ENCODE peak calls at places on chromosomes 16 and 17, in seven cellular contexts. Q, L, N, S, R, U and X are unnamed samples.
A peak's percentile ranks its signal among the peaks of the same experiment; 100 is the strongest.

GRCh38 chr17:48131216-48131824 is 23.8 kb downstream of the SNX11 start:
- DNase-seq in L (peak; percentile 35), U (peak; percentile 32), R (peak; percentile 59), S (no peak), Q (peak; percentile 85), N (no peak), X (no peak)

GRCh38 chr17:72677714-72678390 is 414.6 kb downstream of the SLC39A11 start:
- DNase-seq in Q (no peak), L (no peak), R (no peak), U (no peak), N (no peak), S (no peak), X (no peak)

GRCh38 chr16:7374614-7375174 is 42.0 kb downstream of the RBFOX1 start:
- DNase-seq in R (no peak), Q (no peak), S (no peak), L (no peak), N (no peak), U (no peak), X (no peak)

GRCh38 chr16:30896890-30897730 is 696 bp downstream of the CTF1 start:
- DNase-seq in R (peak; percentile 59), U (peak; percentile 71), L (peak; percentile 64), N (no peak), S (peak; percentile 39), Q (peak; percentile 90), X (peak; percentile 95)

GRCh38 chr16:58046936-58047335 is 21.4 kb downstream of the MMP15 start:
- DNase-seq in R (no peak), L (no peak), U (no peak), N (no peak), S (no peak), Q (no peak), X (no peak)

GRCh38 chr17:55187371-55187770 is 77.4 kb upstream of the HLF start:
- DNase-seq in Q (no peak), R (no peak), U (no peak), S (no peak), N (no peak), L (no peak), X (no peak)

GRCh38 chr17:81685108-81685507 is 1.3 kb downstream of the HGS start:
- DNase-seq in R (no peak), N (no peak), S (no peak), Q (no peak), U (no peak), L (no peak), X (no peak)

GRCh38 chr16:28179354-28179753 is 32.4 kb downstream of the XPO6 start:
- DNase-seq in U (no peak), N (no peak), L (no peak), S (no peak), Q (no peak), R (no peak), X (no peak)

GRCh38 chr17:45316271-45317112 is at the start of gene MAP3K14:
- DNase-seq in S (no peak), R (peak; percentile 52), L (peak; percentile 46), N (peak; percentile 58), Q (peak; percentile 81), U (peak; percentile 56), X (peak; percentile 97)

GRCh38 chr16:57479422-57480126 is 6.7 kb downstream of the DOK4 start:
- DNase-seq in Q (no peak), L (no peak), R (peak; percentile 51), U (no peak), N (no peak), S (peak; percentile 12), X (peak; percentile 74)

GRCh38 chr17:57662644-57663308 is 82.3 kb downstream of the CCDC182 start:
- DNase-seq in L (no peak), Q (peak; percentile 97), S (peak; percentile 81), N (no peak), R (peak; percentile 95), U (peak; percentile 26), X (peak; percentile 84)

GRCh38 chr16:15811416-15811777 is 45.4 kb downstream of the MYH11 start:
- DNase-seq in N (no peak), S (no peak), Q (no peak), L (no peak), U (no peak), R (no peak), X (peak; percentile 22)

GRCh38 chr17:7336240-7337175 is at the start of gene ACAP1:
- DNase-seq in S (no peak), Q (no peak), L (peak; percentile 65), R (peak; percentile 16), U (peak; percentile 79), N (no peak), X (peak; percentile 97)

GRCh38 chr16:67966549-67967182 is 1.8 kb downstream of the SLC12A4 start:
- DNase-seq in U (no peak), L (no peak), N (no peak), S (no peak), R (peak; percentile 32), Q (no peak), X (peak; percentile 71)

GRCh38 chr17:74748529-74749261 is at the start of gene NHERF1:
- DNase-seq in L (peak; percentile 90), R (peak; percentile 27), Q (peak; percentile 98), U (peak; percentile 90), S (no peak), N (peak; percentile 90), X (peak; percentile 99)

GRCh38 chr16:87582221-87582965 is 19.9 kb upstream of the JPH3 start:
- DNase-seq in S (no peak), L (no peak), R (no peak), Q (peak; percentile 20), U (no peak), N (no peak), X (peak; percentile 68)

GRCh38 chr17:72592242-72592966 is 471.6 kb downstream of the SOX9 start:
- DNase-seq in S (peak; percentile 65), R (peak; percentile 52), N (no peak), L (peak; percentile 54), Q (peak; percentile 74), U (peak; percentile 20), X (no peak)

GRCh38 chr17:79842656-79843474 is 3.6 kb upstream of the CBX4 start:
- DNase-seq in U (peak; percentile 12), S (no peak), R (peak; percentile 25), N (peak; percentile 21), Q (no peak), L (no peak), X (no peak)

GRCh38 chr16:11354733-11355574 is 9.7 kb downstream of the RMI2 start:
- DNase-seq in R (peak; percentile 16), L (peak; percentile 25), U (peak; percentile 51), N (peak; percentile 39), Q (no peak), S (no peak), X (peak; percentile 88)

GRCh38 chr16:86086471-86086870 is 187.5 kb downstream of the IRF8 start:
- DNase-seq in L (no peak), U (no peak), N (no peak), R (no peak), S (no peak), Q (no peak), X (peak; percentile 12)

GRCh38 chr16:50997679-50998078 is 153.4 kb downstream of the SALL1 start:
- DNase-seq in L (no peak), Q (no peak), U (no peak), R (no peak), S (no peak), N (no peak), X (no peak)

GRCh38 chr17:39485555-39485954 is 24.3 kb downstream of the CDK12 start:
- DNase-seq in Q (peak; percentile 61), R (no peak), U (no peak), S (no peak), N (no peak), L (no peak), X (no peak)

GRCh38 chr17:63841350-63842172 is 924 bp downstream of the SMARCD2 start:
- DNase-seq in R (no peak), S (no peak), L (no peak), N (no peak), Q (no peak), U (no peak), X (peak; percentile 88)

GRCh38 chr16:88783391-88784073 is 1.5 kb downstream of the PIEZO1 start:
- DNase-seq in N (no peak), L (no peak), Q (no peak), R (peak; percentile 44), U (no peak), S (no peak), X (peak; percentile 81)

GRCh38 chr16:85072947-85073346 is 39.3 kb downstream of the CIBAR2 start:
- DNase-seq in Q (no peak), L (no peak), R (no peak), S (no peak), N (no peak), U (no peak), X (no peak)

GRCh38 chr16:58338205-58338604 is 43.4 kb upstream of the PRSS54 start:
- DNase-seq in S (no peak), N (no peak), U (no peak), Q (no peak), L (no peak), R (no peak), X (no peak)

GRCh38 chr17:80716986-80717385 is 172.3 kb downstream of the RPTOR start:
- DNase-seq in U (no peak), Q (no peak), N (no peak), L (no peak), S (no peak), R (no peak), X (no peak)

GRCh38 chr17:73363788-73364522 is 52.2 kb upstream of the CDC42EP4 start:
- DNase-seq in N (no peak), Q (no peak), S (no peak), U (no peak), L (no peak), R (no peak), X (no peak)

GRCh38 chr17:83181991-83182619 is 102.7 kb downstream of the METRNL start:
- DNase-seq in R (no peak), S (no peak), U (no peak), N (no peak), Q (no peak), L (no peak), X (no peak)

GRCh38 chr16:1823821-1824220 is 2.8 kb downstream of the HAGH start:
- DNase-seq in L (no peak), R (peak; percentile 50), S (no peak), Q (peak; percentile 60), U (no peak), N (no peak), X (no peak)

GRCh38 chr17:1769826-1770477 is 8.1 kb downstream of the SERPINF1 start:
- DNase-seq in N (no peak), L (no peak), U (no peak), S (peak; percentile 95), R (no peak), Q (no peak), X (no peak)

GRCh38 chr16:20441221-20441620 is 10.1 kb upstream of the ACSM2A start:
- DNase-seq in S (no peak), R (no peak), Q (no peak), N (no peak), U (no peak), L (no peak), X (no peak)

GRCh38 chr17:38322156-38322779 is 21.5 kb downstream of the GPR179 start:
- DNase-seq in R (peak; percentile 32), L (peak; percentile 73), Q (peak; percentile 96), U (peak; percentile 70), S (no peak), N (peak; percentile 53), X (peak; percentile 91)